ENCODE peak calls at places on chromosomes 3 and 15, in ten cellular contexts. One of them, this sample, is unnamed.

GRCh38 chr15:80834402-80834801 is 55.2 kb downstream of the CEMIP start:
- DNase-seq in tibial nerve: no peak
- DNase-seq in IMR-90: no peak
- DNase-seq in CD4-positive, alpha-beta T cell: no peak
- DNase-seq in stimulated activated CD8-positive, alpha-beta memory T cell treated with anti-CD3 and anti-CD28 coated beads, Interleukin-7, amount 100 ng/mL, for 1 hour: no peak
- DNase-seq in activated naive CD8-positive, alpha-beta T cell treated with anti-CD3 and anti-CD28 coated beads, Interleukin-2, amount 50 U/mL, for 16 hours: no peak
- DNase-seq in NCI-H1436: no peak
- DNase-seq in substantia nigra: no peak
- DNase-seq in dorsolateral prefrontal cortex: no peak
- DNase-seq in AG09319: no peak
- DNase-seq in this sample: no peak

GRCh38 chr3:141331370-141332318 is 36.7 kb upstream of the ZBTB38 start:
- DNase-seq in tibial nerve: no peak
- DNase-seq in IMR-90: peak; percentile 99
- DNase-seq in CD4-positive, alpha-beta T cell: no peak
- DNase-seq in stimulated activated CD8-positive, alpha-beta memory T cell treated with anti-CD3 and anti-CD28 coated beads, Interleukin-7, amount 100 ng/mL, for 1 hour: no peak
- DNase-seq in activated naive CD8-positive, alpha-beta T cell treated with anti-CD3 and anti-CD28 coated beads, Interleukin-2, amount 50 U/mL, for 16 hours: no peak
- DNase-seq in NCI-H1436: no peak
- DNase-seq in substantia nigra: no peak
- DNase-seq in dorsolateral prefrontal cortex: no peak
- DNase-seq in AG09319: peak; percentile 52
- DNase-seq in this sample: no peak

GRCh38 chr3:62553811-62554210 is 180.5 kb upstream of the FEZF2 start:
- DNase-seq in tibial nerve: no peak
- DNase-seq in IMR-90: no peak
- DNase-seq in CD4-positive, alpha-beta T cell: no peak
- DNase-seq in stimulated activated CD8-positive, alpha-beta memory T cell treated with anti-CD3 and anti-CD28 coated beads, Interleukin-7, amount 100 ng/mL, for 1 hour: no peak
- DNase-seq in activated naive CD8-positive, alpha-beta T cell treated with anti-CD3 and anti-CD28 coated beads, Interleukin-2, amount 50 U/mL, for 16 hours: no peak
- DNase-seq in NCI-H1436: no peak
- DNase-seq in substantia nigra: no peak
- DNase-seq in dorsolateral prefrontal cortex: no peak
- DNase-seq in AG09319: no peak
- DNase-seq in this sample: no peak

GRCh38 chr3:148727242-148727641 is 29.5 kb downstream of the AGTR1 start:
- DNase-seq in tibial nerve: no peak
- DNase-seq in IMR-90: no peak
- DNase-seq in CD4-positive, alpha-beta T cell: no peak
- DNase-seq in stimulated activated CD8-positive, alpha-beta memory T cell treated with anti-CD3 and anti-CD28 coated beads, Interleukin-7, amount 100 ng/mL, for 1 hour: no peak
- DNase-seq in activated naive CD8-positive, alpha-beta T cell treated with anti-CD3 and anti-CD28 coated beads, Interleukin-2, amount 50 U/mL, for 16 hours: no peak
- DNase-seq in NCI-H1436: no peak
- DNase-seq in substantia nigra: peak; percentile 15
- DNase-seq in dorsolateral prefrontal cortex: peak; percentile 55
- DNase-seq in AG09319: no peak
- DNase-seq in this sample: peak; percentile 11

GRCh38 chr3:152019516-152019915 is 146.1 kb downstream of the SUCNR1 start:
- DNase-seq in tibial nerve: no peak
- DNase-seq in IMR-90: no peak
- DNase-seq in CD4-positive, alpha-beta T cell: no peak
- DNase-seq in stimulated activated CD8-positive, alpha-beta memory T cell treated with anti-CD3 and anti-CD28 coated beads, Interleukin-7, amount 100 ng/mL, for 1 hour: no peak
- DNase-seq in activated naive CD8-positive, alpha-beta T cell treated with anti-CD3 and anti-CD28 coated beads, Interleukin-2, amount 50 U/mL, for 16 hours: no peak
- DNase-seq in NCI-H1436: no peak
- DNase-seq in substantia nigra: no peak
- DNase-seq in dorsolateral prefrontal cortex: no peak
- DNase-seq in AG09319: no peak
- DNase-seq in this sample: no peak

GRCh38 chr15:83694030-83694429 is 40.1 kb downstream of the ADAMTSL3 start:
- DNase-seq in tibial nerve: no peak
- DNase-seq in IMR-90: peak; percentile 32
- DNase-seq in CD4-positive, alpha-beta T cell: no peak
- DNase-seq in stimulated activated CD8-positive, alpha-beta memory T cell treated with anti-CD3 and anti-CD28 coated beads, Interleukin-7, amount 100 ng/mL, for 1 hour: no peak
- DNase-seq in activated naive CD8-positive, alpha-beta T cell treated with anti-CD3 and anti-CD28 coated beads, Interleukin-2, amount 50 U/mL, for 16 hours: no peak
- DNase-seq in NCI-H1436: no peak
- DNase-seq in substantia nigra: no peak
- DNase-seq in dorsolateral prefrontal cortex: no peak
- DNase-seq in AG09319: no peak
- DNase-seq in this sample: no peak

GRCh38 chr3:186888569-186888968 is 41.8 kb upstream of the ST6GAL1 start:
- DNase-seq in tibial nerve: no peak
- DNase-seq in IMR-90: no peak
- DNase-seq in CD4-positive, alpha-beta T cell: no peak
- DNase-seq in stimulated activated CD8-positive, alpha-beta memory T cell treated with anti-CD3 and anti-CD28 coated beads, Interleukin-7, amount 100 ng/mL, for 1 hour: no peak
- DNase-seq in activated naive CD8-positive, alpha-beta T cell treated with anti-CD3 and anti-CD28 coated beads, Interleukin-2, amount 50 U/mL, for 16 hours: no peak
- DNase-seq in NCI-H1436: peak; percentile 54
- DNase-seq in substantia nigra: no peak
- DNase-seq in dorsolateral prefrontal cortex: no peak
- DNase-seq in AG09319: no peak
- DNase-seq in this sample: peak; percentile 45

GRCh38 chr15:90062729-90063684 is 39.3 kb downstream of the IDH2 start:
- DNase-seq in tibial nerve: no peak
- DNase-seq in IMR-90: no peak
- DNase-seq in CD4-positive, alpha-beta T cell: no peak
- DNase-seq in stimulated activated CD8-positive, alpha-beta memory T cell treated with anti-CD3 and anti-CD28 coated beads, Interleukin-7, amount 100 ng/mL, for 1 hour: no peak
- DNase-seq in activated naive CD8-positive, alpha-beta T cell treated with anti-CD3 and anti-CD28 coated beads, Interleukin-2, amount 50 U/mL, for 16 hours: no peak
- DNase-seq in NCI-H1436: peak; percentile 10
- DNase-seq in substantia nigra: no peak
- DNase-seq in dorsolateral prefrontal cortex: no peak
- DNase-seq in AG09319: no peak
- DNase-seq in this sample: no peak

GRCh38 chr3:153089620-153090019 is 72.4 kb upstream of the RAP2B start:
- DNase-seq in tibial nerve: no peak
- DNase-seq in IMR-90: no peak
- DNase-seq in CD4-positive, alpha-beta T cell: no peak
- DNase-seq in stimulated activated CD8-positive, alpha-beta memory T cell treated with anti-CD3 and anti-CD28 coated beads, Interleukin-7, amount 100 ng/mL, for 1 hour: no peak
- DNase-seq in activated naive CD8-positive, alpha-beta T cell treated with anti-CD3 and anti-CD28 coated beads, Interleukin-2, amount 50 U/mL, for 16 hours: no peak
- DNase-seq in NCI-H1436: no peak
- DNase-seq in substantia nigra: no peak
- DNase-seq in dorsolateral prefrontal cortex: no peak
- DNase-seq in AG09319: no peak
- DNase-seq in this sample: no peak

GRCh38 chr15:51198701-51199253 is 104.1 kb upstream of the TNFAIP8L3 start:
- DNase-seq in tibial nerve: no peak
- DNase-seq in IMR-90: no peak
- DNase-seq in CD4-positive, alpha-beta T cell: no peak
- DNase-seq in stimulated activated CD8-positive, alpha-beta memory T cell treated with anti-CD3 and anti-CD28 coated beads, Interleukin-7, amount 100 ng/mL, for 1 hour: no peak
- DNase-seq in activated naive CD8-positive, alpha-beta T cell treated with anti-CD3 and anti-CD28 coated beads, Interleukin-2, amount 50 U/mL, for 16 hours: no peak
- DNase-seq in NCI-H1436: no peak
- DNase-seq in substantia nigra: no peak
- DNase-seq in dorsolateral prefrontal cortex: no peak
- DNase-seq in AG09319: no peak
- DNase-seq in this sample: no peak

GRCh38 chr3:184380210-184380626 is 364 bp downstream of the CHRD start:
- DNase-seq in tibial nerve: no peak
- DNase-seq in IMR-90: no peak
- DNase-seq in CD4-positive, alpha-beta T cell: no peak
- DNase-seq in stimulated activated CD8-positive, alpha-beta memory T cell treated with anti-CD3 and anti-CD28 coated beads, Interleukin-7, amount 100 ng/mL, for 1 hour: no peak
- DNase-seq in activated naive CD8-positive, alpha-beta T cell treated with anti-CD3 and anti-CD28 coated beads, Interleukin-2, amount 50 U/mL, for 16 hours: no peak
- DNase-seq in NCI-H1436: peak; percentile 24
- DNase-seq in substantia nigra: no peak
- DNase-seq in dorsolateral prefrontal cortex: no peak
- DNase-seq in AG09319: no peak
- DNase-seq in this sample: peak; percentile 35

GRCh38 chr3:12288466-12289129 is at the start of gene PPARG:
- DNase-seq in tibial nerve: no peak
- DNase-seq in IMR-90: no peak
- DNase-seq in CD4-positive, alpha-beta T cell: no peak
- DNase-seq in stimulated activated CD8-positive, alpha-beta memory T cell treated with anti-CD3 and anti-CD28 coated beads, Interleukin-7, amount 100 ng/mL, for 1 hour: no peak
- DNase-seq in activated naive CD8-positive, alpha-beta T cell treated with anti-CD3 and anti-CD28 coated beads, Interleukin-2, amount 50 U/mL, for 16 hours: no peak
- DNase-seq in NCI-H1436: no peak
- DNase-seq in substantia nigra: no peak
- DNase-seq in dorsolateral prefrontal cortex: no peak
- DNase-seq in AG09319: no peak
- DNase-seq in this sample: no peak